ENCODE peak calls at places on chromosomes 6 and 20, in five cellular contexts. One of them, this sample, is unnamed.
A peak's percentile ranks its signal among the peaks of the same experiment; 100 is the strongest.

GRCh38 chr6:83948851-83949250 is 84.7 kb upstream of the MRAP2 start:
- DNase-seq in body of pancreas: no peak
- DNase-seq in psoas muscle: no peak
- DNase-seq in RWPE2: no peak
- DNase-seq in astrocyte: no peak
- DNase-seq in this sample: no peak

GRCh38 chr20:36132802-36133211 is 21.7 kb upstream of the EPB41L1 start:
- DNase-seq in body of pancreas: no peak
- DNase-seq in psoas muscle: no peak
- DNase-seq in RWPE2: no peak
- DNase-seq in astrocyte: no peak
- DNase-seq in this sample: no peak

GRCh38 chr6:169141706-169142705 is 111.6 kb downstream of the THBS2 start:
- DNase-seq in body of pancreas: no peak
- DNase-seq in psoas muscle: peak; percentile 77
- DNase-seq in RWPE2: no peak
- DNase-seq in astrocyte: peak; percentile 41
- DNase-seq in this sample: no peak

GRCh38 chr6:25277401-25277800 is 1.8 kb upstream of the CARMIL1 start:
- DNase-seq in body of pancreas: no peak
- DNase-seq in psoas muscle: no peak
- DNase-seq in RWPE2: no peak
- DNase-seq in astrocyte: no peak
- DNase-seq in this sample: no peak

GRCh38 chr6:136720045-136720760 is 72.1 kb downstream of the MAP3K5 start:
- DNase-seq in body of pancreas: no peak
- DNase-seq in psoas muscle: no peak
- DNase-seq in RWPE2: no peak
- DNase-seq in astrocyte: no peak
- DNase-seq in this sample: no peak

GRCh38 chr6:43796910-43797890 is 27.2 kb downstream of the VEGFA start:
- DNase-seq in body of pancreas: no peak
- DNase-seq in psoas muscle: no peak
- DNase-seq in RWPE2: no peak
- DNase-seq in astrocyte: no peak
- DNase-seq in this sample: no peak

GRCh38 chr6:70709826-70710225 is 42.1 kb downstream of the SMAP1 start:
- DNase-seq in body of pancreas: no peak
- DNase-seq in psoas muscle: no peak
- DNase-seq in RWPE2: no peak
- DNase-seq in astrocyte: peak; percentile 78
- DNase-seq in this sample: peak; percentile 43

GRCh38 chr6:168410035-168410434 is 30.9 kb upstream of the SMOC2 start:
- DNase-seq in body of pancreas: no peak
- DNase-seq in psoas muscle: no peak
- DNase-seq in RWPE2: no peak
- DNase-seq in astrocyte: no peak
- DNase-seq in this sample: no peak

GRCh38 chr6:16311763-16312162 is 73.4 kb downstream of the GMPR start:
- DNase-seq in body of pancreas: no peak
- DNase-seq in psoas muscle: no peak
- DNase-seq in RWPE2: no peak
- DNase-seq in astrocyte: no peak
- DNase-seq in this sample: no peak

GRCh38 chr6:139926711-139927110 is 552.3 kb upstream of the CITED2 start:
- DNase-seq in body of pancreas: no peak
- DNase-seq in psoas muscle: no peak
- DNase-seq in RWPE2: no peak
- DNase-seq in astrocyte: peak; percentile 79
- DNase-seq in this sample: no peak

GRCh38 chr20:32339116-32339515 is 19.0 kb upstream of the ASXL1 start:
- DNase-seq in body of pancreas: no peak
- DNase-seq in psoas muscle: no peak
- DNase-seq in RWPE2: no peak
- DNase-seq in astrocyte: no peak
- DNase-seq in this sample: no peak

GRCh38 chr6:11224252-11224965 is 8.1 kb downstream of the NEDD9 start:
- DNase-seq in body of pancreas: no peak
- DNase-seq in psoas muscle: no peak
- DNase-seq in RWPE2: no peak
- DNase-seq in astrocyte: peak; percentile 75
- DNase-seq in this sample: no peak

GRCh38 chr20:63893999-63894357 is 948 bp upstream of the DNAJC5 start:
- DNase-seq in body of pancreas: no peak
- DNase-seq in psoas muscle: no peak
- DNase-seq in RWPE2: no peak
- DNase-seq in astrocyte: no peak
- DNase-seq in this sample: no peak

GRCh38 chr6:147219463-147219862 is 15.2 kb downstream of the STXBP5 start:
- DNase-seq in body of pancreas: no peak
- DNase-seq in psoas muscle: no peak
- DNase-seq in RWPE2: no peak
- DNase-seq in astrocyte: no peak
- DNase-seq in this sample: no peak

GRCh38 chr20:1566701-1567100 is 9.2 kb upstream of the SIRPD start:
- DNase-seq in body of pancreas: no peak
- DNase-seq in psoas muscle: no peak
- DNase-seq in RWPE2: no peak
- DNase-seq in astrocyte: peak; percentile 1
- DNase-seq in this sample: no peak

DNA sequence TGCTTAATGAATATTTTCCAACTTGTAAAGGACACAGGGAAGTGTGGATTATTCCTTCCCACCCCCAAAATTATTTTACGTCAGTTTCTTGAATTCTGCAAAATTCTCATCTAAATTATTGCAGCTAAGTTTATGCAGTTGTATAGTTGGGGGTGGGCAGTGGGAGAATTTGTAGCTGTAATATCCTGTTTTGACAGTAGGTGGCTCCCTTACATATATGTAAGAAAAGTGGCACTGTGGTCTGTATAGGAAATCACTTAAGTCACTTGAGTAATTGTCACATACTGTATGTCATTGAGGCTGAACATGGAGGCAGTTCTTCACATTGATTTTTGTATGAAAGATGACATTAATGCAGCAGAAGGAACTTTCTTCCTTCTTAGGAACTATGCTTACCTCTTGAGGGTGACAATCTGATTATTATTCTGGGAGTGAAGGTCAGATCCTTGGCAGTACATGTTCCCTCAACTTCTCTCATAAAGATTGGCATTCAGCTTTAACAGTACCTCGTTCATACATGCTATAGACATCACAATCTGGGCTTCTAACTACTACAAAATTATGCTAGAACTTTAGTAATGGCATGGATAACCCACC is 14.6 kb upstream of the CFAP206 start:
- DNase-seq in body of pancreas: peak; percentile 19
- DNase-seq in psoas muscle: no peak
- DNase-seq in RWPE2: no peak
- DNase-seq in astrocyte: peak; percentile 46
- DNase-seq in this sample: peak; percentile 34
- H3K4me1 ChIP-seq in body of pancreas: no peaks in the 10 kb centered on the region
- H3K4me1 ChIP-seq in psoas muscle: no peaks in the 10 kb centered on the region
- H3K4me1 ChIP-seq in RWPE2: no peaks in the 10 kb centered on the region
- H3K4me1 ChIP-seq in astrocyte: no peaks in the 10 kb centered on the region
- H3K4me1 ChIP-seq in this sample: no peaks in the 10 kb centered on the region

DNA sequence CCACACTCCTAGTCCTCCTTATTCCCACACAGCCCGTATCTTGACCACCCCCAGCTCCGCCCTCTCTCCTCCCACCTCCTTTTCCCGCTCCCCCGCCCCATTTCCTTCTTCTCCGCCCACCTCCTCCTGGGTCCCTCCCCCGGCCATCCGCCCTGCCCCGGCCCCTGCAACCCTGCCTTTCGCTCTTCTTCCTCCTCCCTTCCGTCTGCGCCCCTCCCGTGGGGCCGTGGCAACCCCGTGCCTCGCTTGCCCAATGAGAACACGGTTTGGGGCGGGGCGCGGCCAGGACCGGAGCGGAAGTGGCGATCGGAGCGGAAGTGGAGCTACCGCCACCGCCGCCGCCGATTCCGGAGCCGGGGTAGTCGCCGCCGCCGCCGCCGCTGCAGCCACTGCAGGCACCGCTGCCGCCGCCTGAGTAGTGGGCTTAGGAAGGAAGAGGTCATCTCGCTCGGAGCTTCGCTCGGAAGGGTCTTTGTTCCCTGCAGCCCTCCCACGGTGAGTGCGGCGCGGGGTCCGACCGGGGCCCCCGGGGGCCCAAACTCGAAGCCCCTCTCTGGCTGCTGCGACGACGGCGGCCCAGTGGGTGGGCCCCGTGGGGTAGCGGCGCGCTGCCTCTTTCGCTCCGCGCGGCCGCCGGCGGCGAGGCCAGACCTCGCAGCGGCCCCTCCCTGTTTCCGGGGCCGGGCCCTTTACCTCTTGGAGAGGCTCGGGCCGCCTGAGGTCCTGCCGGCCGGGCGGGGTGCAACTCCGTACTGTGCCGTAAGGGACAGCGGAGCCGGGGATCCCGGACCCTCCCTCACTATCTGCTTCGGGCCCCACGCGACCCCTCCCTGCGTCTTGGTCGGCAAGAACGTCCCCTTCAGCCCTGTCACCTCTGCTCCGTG is at the start of gene YWHAB:
- DNase-seq in body of pancreas: peak; percentile 99
- DNase-seq in psoas muscle: peak; percentile 99
- DNase-seq in RWPE2: peak; percentile 100
- DNase-seq in astrocyte: peak; percentile 92
- DNase-seq in this sample: peak; percentile 86
- H3K4me1 ChIP-seq in body of pancreas: peaks cover 47% of the 10 kb centered on the region
- H3K4me1 ChIP-seq in psoas muscle: peaks cover 41% of the 10 kb centered on the region
- H3K4me1 ChIP-seq in RWPE2: peaks cover 29% of the 10 kb centered on the region
- H3K4me1 ChIP-seq in astrocyte: peaks cover 18% of the 10 kb centered on the region
- H3K4me1 ChIP-seq in this sample: peaks cover 25% of the 10 kb centered on the region

DNA sequence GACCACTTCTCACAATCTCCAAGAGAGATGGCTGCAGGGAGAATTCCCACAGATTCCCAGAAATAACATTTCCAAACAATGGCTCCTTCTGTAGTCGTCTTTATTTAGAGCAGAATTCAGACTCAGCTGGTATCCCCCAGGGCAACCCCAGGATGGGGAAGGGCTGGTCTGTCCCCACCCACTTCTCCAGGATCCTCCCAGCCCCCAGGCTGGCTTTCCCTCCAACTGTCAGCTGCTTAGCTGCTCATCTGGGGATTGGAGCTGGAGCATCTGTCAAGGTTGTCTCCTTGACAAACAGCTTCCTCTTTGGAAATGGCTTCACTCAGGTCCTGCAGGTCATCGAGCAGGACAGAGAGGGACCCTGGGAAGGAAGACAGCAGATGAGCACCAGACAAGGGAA is 3.5 kb upstream of the PSORS1C2 start:
- DNase-seq in body of pancreas: no peak
- DNase-seq in psoas muscle: no peak
- DNase-seq in RWPE2: no peak
- DNase-seq in astrocyte: no peak
- DNase-seq in this sample: no peak
- H3K4me1 ChIP-seq in body of pancreas: peaks cover 6% of the 10 kb centered on the region
- H3K4me1 ChIP-seq in psoas muscle: no peaks in the 10 kb centered on the region
- H3K4me1 ChIP-seq in RWPE2: no peaks in the 10 kb centered on the region
- H3K4me1 ChIP-seq in astrocyte: peaks cover 10% of the 10 kb centered on the region
- H3K4me1 ChIP-seq in this sample: no peaks in the 10 kb centered on the region

DNA sequence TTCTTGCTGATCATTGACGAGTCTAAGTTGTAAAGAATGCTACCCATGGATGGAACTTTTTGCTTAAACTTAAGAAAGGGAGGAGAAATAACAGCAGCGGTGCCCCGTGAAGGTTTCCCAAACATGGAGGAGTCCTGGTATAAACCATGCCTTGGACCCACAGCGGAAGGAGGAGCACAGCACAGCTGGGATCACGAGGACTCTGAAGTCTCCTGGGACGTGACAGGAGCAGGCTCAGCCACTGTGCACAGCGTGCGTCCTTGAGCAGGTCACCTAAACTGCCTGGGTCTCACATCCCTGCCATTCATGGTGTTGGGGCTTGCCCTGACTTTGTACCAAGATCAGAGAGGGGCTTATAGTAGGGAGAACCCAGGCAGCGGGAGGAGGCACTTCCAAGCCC is 56.1 kb upstream of the UNC93A start:
- DNase-seq in body of pancreas: no peak
- DNase-seq in psoas muscle: no peak
- DNase-seq in RWPE2: no peak
- DNase-seq in astrocyte: no peak
- DNase-seq in this sample: no peak
- H3K4me1 ChIP-seq in body of pancreas: no peaks in the 10 kb centered on the region
- H3K4me1 ChIP-seq in psoas muscle: no peaks in the 10 kb centered on the region
- H3K4me1 ChIP-seq in RWPE2: no peaks in the 10 kb centered on the region
- H3K4me1 ChIP-seq in astrocyte: no peaks in the 10 kb centered on the region
- H3K4me1 ChIP-seq in this sample: no peaks in the 10 kb centered on the region

This sample was measured in foreskin keratinocyte.